ENCODE peak calls at places on chromosomes 16 and 17, in nine cellular contexts. W is lower leg skin; K is globus pallidus; F is Caco-2; O is dermis microvascular lymphatic vessel endothelial cell; P is NK-92 treated with Interleukin-12 subunit alpha and Interleukin-12 subunit beta, amount 100 ng/mL, for 24 hours; Y is head of caudate nucleus; I is non-pigmented ciliary epithelial cell; L is T-helper 17 cell. T is an unnamed sample.

GRCh38 chr17:40203131-40203530 is 16.0 kb upstream of the WIPF2 start:
- DNase-seq in W (no peak), K (no peak), F (no peak), O (peak; percentile 87), P (no peak), Y (no peak), I (no peak), L (no peak), T (no peak)

GRCh38 chr17:80477647-80478478 is 1.5 kb upstream of the NPTX1 start:
- DNase-seq in W (no peak), K (no peak), F (no peak), O (no peak), P (no peak), Y (peak; percentile 64), I (no peak), L (no peak), T (peak; percentile 76)

GRCh38 chr16:81316176-81316496 is 1.4 kb downstream of the GAN start:
- DNase-seq in W (no peak), K (no peak), F (no peak), O (no peak), P (no peak), Y (no peak), I (no peak), L (no peak), T (no peak)

GRCh38 chr16:87114832-87115231 is 202.4 kb downstream of the C16orf95 start:
- DNase-seq in W (no peak), K (no peak), F (no peak), O (no peak), P (no peak), Y (no peak), I (no peak), L (no peak), T (no peak)

GRCh38 chr17:11318207-11318606 is 77.2 kb downstream of the SHISA6 start:
- DNase-seq in W (peak; percentile 67), K (no peak), F (no peak), O (no peak), P (no peak), Y (no peak), I (no peak), L (no peak), T (no peak)

GRCh38 chr16:88634141-88634993 is 4.0 kb upstream of the IL17C start:
- DNase-seq in W (peak; percentile 84), K (no peak), F (no peak), O (no peak), P (no peak), Y (no peak), I (no peak), L (peak; percentile 25), T (peak; percentile 89)

GRCh38 chr16:30941600-30942420 is 7.1 kb upstream of the ORAI3 start:
- DNase-seq in W (peak; percentile 94), K (peak; percentile 51), F (peak; percentile 82), O (no peak), P (peak; percentile 57), Y (peak; percentile 65), I (no peak), L (peak; percentile 43), T (peak; percentile 91)

GRCh38 chr17:81173354-81173753 is 7.3 kb upstream of the AATK start:
- DNase-seq in W (no peak), K (no peak), F (no peak), O (no peak), P (no peak), Y (no peak), I (no peak), L (no peak), T (no peak)

GRCh38 chr16:83966153-83966696 is 1.8 kb upstream of the NECAB2 start:
- DNase-seq in W (no peak), K (no peak), F (no peak), O (no peak), P (no peak), Y (no peak), I (no peak), L (no peak), T (no peak)

GRCh38 chr16:85075236-85075924 is 36.9 kb downstream of the CIBAR2 start:
- DNase-seq in W (no peak), K (no peak), F (no peak), O (no peak), P (no peak), Y (no peak), I (no peak), L (no peak), T (no peak)

GRCh38 chr16:23186171-23186570 is 3.6 kb downstream of the SCNN1G start:
- DNase-seq in W (no peak), K (no peak), F (no peak), O (no peak), P (no peak), Y (no peak), I (no peak), L (no peak), T (no peak)

GRCh38 chr17:80941743-80942211 is 49.9 kb upstream of the CHMP6 start:
- DNase-seq in W (no peak), K (no peak), F (no peak), O (no peak), P (no peak), Y (peak; percentile 26), I (no peak), L (no peak), T (no peak)

GRCh38 chr16:9256196-9256595 is 164.8 kb downstream of the HAPSTR1 start:
- DNase-seq in W (no peak), K (no peak), F (peak; percentile 56), O (no peak), P (peak; percentile 6), Y (peak; percentile 12), I (no peak), L (no peak), T (peak; percentile 47)

GRCh38 chr17:61002316-61002736 is 324.7 kb downstream of the BCAS3 start:
- DNase-seq in W (no peak), K (peak; percentile 27), F (peak; percentile 22), O (peak; percentile 6), P (no peak), Y (no peak), I (peak; percentile 22), L (no peak), T (peak; percentile 10)

GRCh38 chr16:11202260-11203091 is 53.5 kb downstream of the SOCS1 start:
- DNase-seq in W (no peak), K (no peak), F (no peak), O (no peak), P (no peak), Y (no peak), I (no peak), L (no peak), T (peak; percentile 59)

GRCh38 chr17:2854662-2855061 is 58.4 kb downstream of the RAP1GAP2 start:
- DNase-seq in W (no peak), K (no peak), F (no peak), O (no peak), P (no peak), Y (no peak), I (no peak), L (no peak), T (no peak)

GRCh38 chr16:50910698-50911025 is 168.8 kb downstream of the CYLD start:
- DNase-seq in W (no peak), K (no peak), F (no peak), O (no peak), P (no peak), Y (no peak), I (no peak), L (no peak), T (no peak)

GRCh38 chr16:53305743-53306142 is 128.5 kb upstream of the RBL2 start:
- DNase-seq in W (no peak), K (no peak), F (no peak), O (no peak), P (no peak), Y (no peak), I (no peak), L (no peak), T (no peak)

GRCh38 chr16:11743308-11744074 is 834 bp upstream of the TXNDC11 start:
- DNase-seq in W (no peak), K (peak; percentile 31), F (peak; percentile 56), O (peak; percentile 54), P (peak; percentile 69), Y (peak; percentile 52), I (peak; percentile 26), L (no peak), T (peak; percentile 43)

GRCh38 chr17:77281024-77281903 is 140.5 kb downstream of the SEC14L1 start:
- DNase-seq in W (no peak), K (no peak), F (peak; percentile 90), O (peak; percentile 7), P (no peak), Y (peak; percentile 43), I (no peak), L (peak; percentile 57), T (peak; percentile 98)

GRCh38 chr16:81210807-81211206 is 27.7 kb upstream of the BCO1 start:
- DNase-seq in W (no peak), K (no peak), F (no peak), O (no peak), P (no peak), Y (no peak), I (no peak), L (no peak), T (no peak)

GRCh38 chr17:33381201-33381600 is 88.1 kb upstream of the ASIC2 start:
- DNase-seq in W (no peak), K (no peak), F (no peak), O (no peak), P (no peak), Y (no peak), I (no peak), L (no peak), T (no peak)

GRCh38 chr17:81860756-81861568 is 627 bp upstream of the P4HB start:
- DNase-seq in W (peak; percentile 100), K (peak; percentile 100), F (peak; percentile 99), O (peak; percentile 100), P (peak; percentile 100), Y (peak; percentile 100), I (peak; percentile 100), L (peak; percentile 97), T (peak; percentile 100)

GRCh38 chr16:78705694-78706093 is 606.2 kb downstream of the WWOX start:
- DNase-seq in W (no peak), K (no peak), F (peak; percentile 39), O (peak; percentile 4), P (no peak), Y (no peak), I (peak; percentile 18), L (no peak), T (peak; percentile 15)

GRCh38 chr17:1011760-1012735 is 15.1 kb downstream of the TIMM22 start:
- DNase-seq in W (no peak), K (no peak), F (no peak), O (no peak), P (no peak), Y (no peak), I (no peak), L (no peak), T (no peak)

GRCh38 chr17:76382803-76383644 is 1.4 kb upstream of the SPHK1 start:
- DNase-seq in W (peak; percentile 93), K (no peak), F (peak; percentile 62), O (no peak), P (no peak), Y (peak; percentile 33), I (no peak), L (no peak), T (peak; percentile 92)

GRCh38 chr17:57925361-57925990 is 29.7 kb downstream of the CUEDC1 start:
- DNase-seq in W (no peak), K (no peak), F (no peak), O (no peak), P (no peak), Y (no peak), I (no peak), L (no peak), T (no peak)

GRCh38 chr17:17043668-17044226 is 1.5 kb downstream of the MPRIP start:
- DNase-seq in W (peak; percentile 86), K (no peak), F (no peak), O (no peak), P (no peak), Y (no peak), I (no peak), L (no peak), T (peak; percentile 45)

GRCh38 chr17:82497483-82498405 is 21.8 kb upstream of the FOXK2 start:
- DNase-seq in W (peak; percentile 89), K (no peak), F (peak; percentile 74), O (no peak), P (no peak), Y (peak; percentile 44), I (peak; percentile 80), L (peak; percentile 22), T (peak; percentile 60)

GRCh38 chr17:20706752-20707372 is 127.3 kb downstream of the CDRT15L2 start:
- DNase-seq in W (no peak), K (no peak), F (no peak), O (no peak), P (no peak), Y (no peak), I (no peak), L (no peak), T (no peak)

GRCh38 chr17:35373984-35374765 is 754 bp upstream of the SLFN11 start:
- DNase-seq in W (peak; percentile 93), K (peak; percentile 21), F (no peak), O (peak; percentile 31), P (peak; percentile 60), Y (peak; percentile 36), I (no peak), L (peak; percentile 12), T (peak; percentile 25)

T was measured in GM20000.